ENCODE peak calls at places on chromosomes 6 and 20, in eight cellular contexts. S is cerebellar cortex; G is HT1080; D is MG63; M is Peyer's patch; V is activated CD4-positive, alpha-beta T cell treated with anti-CD3 and anti-CD28 coated beads for 24 hours; Y is GM04504; B is stimulated activated naive B cell treated with anti-CD40 and anti-IgM and Interleukin-4, amounts not matched to agents 10 μg/mL and 1 μg/mL and 100 μg/mL, for 72 hours. T is an unnamed sample.

GRCh38 chr6:11754625-11755289 is 23.8 kb downstream of the ADTRP start:
- DNase-seq in S (no peak), M (no peak), G (peak), D (peak), B (no peak), Y (no peak), V (no peak), T (no peak)

GRCh38 chr6:102474041-102474807 is 1080.7 kb downstream of the GRIK2 start:
- DNase-seq in V (no peak), Y (no peak), S (no peak), D (no peak), M (no peak), B (no peak), G (no peak), T (no peak)

GRCh38 chr20:45983279-45983743 is 11.3 kb upstream of the ZNF335 start:
- DNase-seq in D (no peak), B (no peak), G (no peak), S (no peak), Y (no peak), M (no peak), V (no peak), T (no peak)

GRCh38 chr6:116210750-116211425 is 43.0 kb downstream of the TSPYL4 start:
- DNase-seq in V (no peak), D (peak), S (peak), G (peak), M (no peak), B (no peak), Y (no peak), T (peak)

GRCh38 chr20:9617062-9617461 is 102.7 kb downstream of the LAMP5 start:
- DNase-seq in D (peak), G (peak), B (peak), Y (peak), S (peak), V (peak), M (peak), T (peak)

GRCh38 chr20:19840111-19840705 is 82.2 kb downstream of the RIN2 start:
- DNase-seq in S (no peak), G (no peak), Y (no peak), D (no peak), V (no peak), M (no peak), B (no peak), T (no peak)

GRCh38 chr6:46501136-46502089 is 10.2 kb upstream of the RCAN2 start:
- DNase-seq in Y (no peak), V (no peak), G (peak), M (no peak), S (no peak), B (peak), D (no peak), T (no peak)

GRCh38 chr20:47785900-47786762 is 850 bp upstream of the SULF2 start:
- DNase-seq in S (peak), G (peak), V (no peak), D (peak), Y (peak), B (peak), M (peak), T (peak)

GRCh38 chr6:163147988-163148387 is 266.5 kb upstream of the QKI start:
- DNase-seq in V (no peak), D (no peak), B (no peak), S (no peak), Y (no peak), M (no peak), G (no peak), T (no peak)

GRCh38 chr20:49074521-49074920 is 28.4 kb downstream of the CSE1L start:
- DNase-seq in M (no peak), S (no peak), B (no peak), V (no peak), D (no peak), Y (no peak), G (no peak), T (no peak)

GRCh38 chr6:140480852-140481251 is 1106.4 kb upstream of the CITED2 start:
- DNase-seq in M (no peak), B (no peak), Y (peak), D (peak), S (no peak), V (no peak), G (no peak), T (no peak)

GRCh38 chr6:84027340-84028183 is 6.0 kb upstream of the MRAP2 start:
- DNase-seq in D (peak), G (peak), M (no peak), V (no peak), S (peak), Y (peak), B (no peak), T (peak)

GRCh38 chr6:53718597-53719460 is 53.3 kb upstream of the KLHL31 start:
- DNase-seq in M (peak), V (peak), D (peak), B (peak), Y (peak), S (peak), G (peak), T (peak)

GRCh38 chr6:39377530-39377929 is 55.0 kb upstream of the KCNK16 start:
- DNase-seq in G (peak), B (peak), D (peak), M (peak), Y (peak), S (peak), V (no peak), T (peak)

GRCh38 chr6:30886897-30887255 is 2.6 kb downstream of the DDR1 start:
- DNase-seq in Y (no peak), G (no peak), S (no peak), D (no peak), M (peak), B (no peak), V (no peak), T (no peak)

GRCh38 chr6:297571-298232 is 5.4 kb downstream of the DUSP22 start:
- DNase-seq in V (no peak), G (no peak), B (no peak), D (no peak), S (no peak), Y (no peak), M (no peak), T (no peak)

GRCh38 chr6:131733376-131734016 is 22.7 kb upstream of the CTAGE9 start:
- DNase-seq in V (no peak), D (peak), M (no peak), S (no peak), B (no peak), G (peak), Y (peak), T (no peak)

GRCh38 chr6:38720295-38720694 is 5.2 kb downstream of the DNAH8 start:
- DNase-seq in V (no peak), D (peak), Y (no peak), B (no peak), S (no peak), G (no peak), M (no peak), T (no peak)

GRCh38 chr20:9374480-9374879 is 139.9 kb upstream of the LAMP5 start:
- DNase-seq in D (no peak), V (no peak), B (no peak), S (no peak), Y (no peak), M (no peak), G (no peak), T (no peak)

GRCh38 chr20:57224641-57225138 is 41.8 kb downstream of the BMP7 start:
- DNase-seq in V (no peak), M (no peak), S (no peak), D (peak), Y (no peak), B (no peak), G (no peak), T (no peak)

GRCh38 chr6:108716801-108717791 is 131.1 kb upstream of the ARMC2 start:
- DNase-seq in G (no peak), D (no peak), M (peak), Y (no peak), B (no peak), V (no peak), S (no peak), T (no peak)

GRCh38 chr20:51660741-51661608 is 107.2 kb downstream of the ATP9A start:
- DNase-seq in M (no peak), V (no peak), G (peak), B (no peak), Y (peak), S (no peak), D (peak), T (no peak)

T was measured in NCI-H1092 treated with DMSO at 0.1 percent for 48 hours.